ENCODE peak calls at places on chromosome 15, in eight cellular contexts. W is NCI-H345; S is NCI-H1048; P is head of caudate nucleus; U is left lobe of liver; H is stimulated activated CD8-positive, alpha-beta memory T cell treated with anti-CD3 and anti-CD28 coated beads, Interleukin-2, amount 100 ng/mL, for 1 hour; F is H4; D is T47D. E is an unnamed sample.

GRCh38 chr15:81160312-81161214 is 26.5 kb downstream of the CFAP161 start:
- DNase-seq in W (peak), S (no peak), P (no peak), U (no peak), H (no peak), F (peak), D (no peak), E (no peak)

GRCh38 chr15:34049096-34049495 is 10.1 kb upstream of the AVEN start:
- DNase-seq in W (no peak), S (no peak), P (no peak), U (no peak), H (no peak), F (no peak), D (no peak), E (no peak)

GRCh38 chr15:40928975-40929729 is at the start of gene DLL4:
- DNase-seq in W (peak), S (peak), P (no peak), U (no peak), H (no peak), F (no peak), D (peak), E (no peak)

GRCh38 chr15:66883322-66883911 is 181.4 kb downstream of the SMAD6 start:
- DNase-seq in W (no peak), S (peak), P (peak), U (peak), H (no peak), F (peak), D (peak), E (no peak)

GRCh38 chr15:74185949-74186348 is 12.4 kb downstream of the ISLR start:
- DNase-seq in W (no peak), S (no peak), P (no peak), U (no peak), H (no peak), F (no peak), D (no peak), E (no peak)

GRCh38 chr15:96125681-96126080 is 204.8 kb upstream of the NR2F2 start:
- DNase-seq in W (no peak), S (no peak), P (no peak), U (no peak), H (no peak), F (peak), D (no peak), E (no peak)

GRCh38 chr15:64524778-64525177 is 64.4 kb downstream of the ZNF609 start:
- DNase-seq in W (no peak), S (no peak), P (no peak), U (no peak), H (no peak), F (peak), D (no peak), E (no peak)

GRCh38 chr15:39200586-39200985 is 380.3 kb upstream of the THBS1 start:
- DNase-seq in W (no peak), S (no peak), P (no peak), U (no peak), H (no peak), F (no peak), D (no peak), E (no peak)

GRCh38 chr15:98731712-98732450 is 83.5 kb downstream of the IGF1R start:
- DNase-seq in W (no peak), S (no peak), P (no peak), U (no peak), H (no peak), F (no peak), D (no peak), E (no peak)

GRCh38 chr15:29668120-29668602 is 154.1 kb downstream of the TJP1 start:
- DNase-seq in W (peak), S (peak), P (peak), U (peak), H (no peak), F (peak), D (peak), E (no peak)